ENCODE peak calls at places on chromosomes 16 and 17, in five cellular contexts. One of them, this sample, is unnamed.

GRCh38 chr17:41681776-41682175 is 6.9 kb upstream of the EIF1 start:
- DNase-seq in NCI-H345: no peak
- DNase-seq in esophagus squamous epithelium: no peak
- DNase-seq in activated naive CD8-positive, alpha-beta T cell treated with anti-CD3 and anti-CD28 coated beads for 36 hours: no peak
- DNase-seq in iris pigment epithelial cell: no peak
- DNase-seq in this sample: no peak

GRCh38 chr17:44906010-44906646 is 6.9 kb upstream of the EFTUD2 start:
- DNase-seq in NCI-H345: no peak
- DNase-seq in activated naive CD8-positive, alpha-beta T cell treated with anti-CD3 and anti-CD28 coated beads for 36 hours: no peak
- DNase-seq in iris pigment epithelial cell: peak
- DNase-seq in esophagus squamous epithelium: no peak
- DNase-seq in this sample: no peak

GRCh38 chr16:12425134-12425941 is 378.3 kb downstream of the CPPED1 start:
- DNase-seq in esophagus squamous epithelium: no peak
- DNase-seq in activated naive CD8-positive, alpha-beta T cell treated with anti-CD3 and anti-CD28 coated beads for 36 hours: no peak
- DNase-seq in iris pigment epithelial cell: no peak
- DNase-seq in NCI-H345: no peak
- DNase-seq in this sample: no peak

GRCh38 chr16:20911361-20911760 is 10.8 kb downstream of the LYRM1 start:
- DNase-seq in activated naive CD8-positive, alpha-beta T cell treated with anti-CD3 and anti-CD28 coated beads for 36 hours: peak
- DNase-seq in iris pigment epithelial cell: peak
- DNase-seq in esophagus squamous epithelium: no peak
- DNase-seq in NCI-H345: no peak
- DNase-seq in this sample: no peak

GRCh38 chr17:19269102-19269501 is 31.9 kb downstream of the EPN2 start:
- DNase-seq in iris pigment epithelial cell: no peak
- DNase-seq in NCI-H345: no peak
- DNase-seq in activated naive CD8-positive, alpha-beta T cell treated with anti-CD3 and anti-CD28 coated beads for 36 hours: no peak
- DNase-seq in esophagus squamous epithelium: no peak
- DNase-seq in this sample: no peak

GRCh38 chr17:43702636-43703035 is 40.9 kb upstream of the MEOX1 start:
- DNase-seq in iris pigment epithelial cell: peak
- DNase-seq in activated naive CD8-positive, alpha-beta T cell treated with anti-CD3 and anti-CD28 coated beads for 36 hours: peak
- DNase-seq in esophagus squamous epithelium: no peak
- DNase-seq in NCI-H345: peak
- DNase-seq in this sample: no peak

GRCh38 chr17:45031231-45032149 is 19.9 kb downstream of the DCAKD start:
- DNase-seq in iris pigment epithelial cell: no peak
- DNase-seq in esophagus squamous epithelium: no peak
- DNase-seq in activated naive CD8-positive, alpha-beta T cell treated with anti-CD3 and anti-CD28 coated beads for 36 hours: no peak
- DNase-seq in NCI-H345: no peak
- DNase-seq in this sample: no peak

GRCh38 chr17:71057448-71057847 is 888.1 kb downstream of the KCNJ2 start:
- DNase-seq in esophagus squamous epithelium: no peak
- DNase-seq in NCI-H345: no peak
- DNase-seq in iris pigment epithelial cell: no peak
- DNase-seq in activated naive CD8-positive, alpha-beta T cell treated with anti-CD3 and anti-CD28 coated beads for 36 hours: no peak
- DNase-seq in this sample: no peak

GRCh38 chr17:3893003-3893719 is at the start of gene CAMKK1:
- DNase-seq in esophagus squamous epithelium: no peak
- DNase-seq in activated naive CD8-positive, alpha-beta T cell treated with anti-CD3 and anti-CD28 coated beads for 36 hours: peak
- DNase-seq in iris pigment epithelial cell: peak
- DNase-seq in NCI-H345: peak
- DNase-seq in this sample: peak

GRCh38 chr16:4700997-4701743 is 7.8 kb downstream of the NUDT16L1 start:
- DNase-seq in activated naive CD8-positive, alpha-beta T cell treated with anti-CD3 and anti-CD28 coated beads for 36 hours: no peak
- DNase-seq in NCI-H345: no peak
- DNase-seq in iris pigment epithelial cell: no peak
- DNase-seq in esophagus squamous epithelium: no peak
- DNase-seq in this sample: no peak

GRCh38 chr17:16430650-16431049 is 15.3 kb downstream of the TRPV2 start:
- DNase-seq in esophagus squamous epithelium: no peak
- DNase-seq in activated naive CD8-positive, alpha-beta T cell treated with anti-CD3 and anti-CD28 coated beads for 36 hours: no peak
- DNase-seq in iris pigment epithelial cell: no peak
- DNase-seq in NCI-H345: no peak
- DNase-seq in this sample: no peak

GRCh38 chr16:62648256-62648655 is 612.0 kb upstream of the CDH8 start:
- DNase-seq in activated naive CD8-positive, alpha-beta T cell treated with anti-CD3 and anti-CD28 coated beads for 36 hours: no peak
- DNase-seq in esophagus squamous epithelium: no peak
- DNase-seq in NCI-H345: no peak
- DNase-seq in iris pigment epithelial cell: no peak
- DNase-seq in this sample: no peak

GRCh38 chr16:2829501-2830354 is at the start of gene ZG16B:
- DNase-seq in activated naive CD8-positive, alpha-beta T cell treated with anti-CD3 and anti-CD28 coated beads for 36 hours: no peak
- DNase-seq in esophagus squamous epithelium: no peak
- DNase-seq in NCI-H345: no peak
- DNase-seq in iris pigment epithelial cell: peak
- DNase-seq in this sample: no peak

GRCh38 chr16:66326995-66327513 is 39.4 kb upstream of the CDH5 start:
- DNase-seq in activated naive CD8-positive, alpha-beta T cell treated with anti-CD3 and anti-CD28 coated beads for 36 hours: no peak
- DNase-seq in iris pigment epithelial cell: no peak
- DNase-seq in NCI-H345: peak
- DNase-seq in esophagus squamous epithelium: no peak
- DNase-seq in this sample: no peak

GRCh38 chr16:720507-720989 is 398 bp upstream of the ANTKMT start:
- DNase-seq in activated naive CD8-positive, alpha-beta T cell treated with anti-CD3 and anti-CD28 coated beads for 36 hours: peak
- DNase-seq in iris pigment epithelial cell: peak
- DNase-seq in esophagus squamous epithelium: no peak
- DNase-seq in NCI-H345: peak
- DNase-seq in this sample: peak

GRCh38 chr16:52451971-52452421 is 94.9 kb downstream of the TOX3 start:
- DNase-seq in NCI-H345: no peak
- DNase-seq in esophagus squamous epithelium: no peak
- DNase-seq in iris pigment epithelial cell: no peak
- DNase-seq in activated naive CD8-positive, alpha-beta T cell treated with anti-CD3 and anti-CD28 coated beads for 36 hours: no peak
- DNase-seq in this sample: no peak

GRCh38 chr17:75270218-75270965 is 639 bp downstream of the MIF4GD start:
- DNase-seq in NCI-H345: peak
- DNase-seq in iris pigment epithelial cell: peak
- DNase-seq in esophagus squamous epithelium: no peak
- DNase-seq in activated naive CD8-positive, alpha-beta T cell treated with anti-CD3 and anti-CD28 coated beads for 36 hours: peak
- DNase-seq in this sample: peak

GRCh38 chr16:200388-200787 is 20.1 kb downstream of the HBQ1 start:
- DNase-seq in activated naive CD8-positive, alpha-beta T cell treated with anti-CD3 and anti-CD28 coated beads for 36 hours: no peak
- DNase-seq in iris pigment epithelial cell: peak
- DNase-seq in esophagus squamous epithelium: no peak
- DNase-seq in NCI-H345: no peak
- DNase-seq in this sample: no peak

GRCh38 chr16:84514874-84515835 is 10.7 kb upstream of the MEAK7 start:
- DNase-seq in NCI-H345: peak
- DNase-seq in iris pigment epithelial cell: no peak
- DNase-seq in esophagus squamous epithelium: peak
- DNase-seq in activated naive CD8-positive, alpha-beta T cell treated with anti-CD3 and anti-CD28 coated beads for 36 hours: peak
- DNase-seq in this sample: peak

GRCh38 chr16:50531359-50531758 is 16.8 kb upstream of the NKD1 start:
- DNase-seq in activated naive CD8-positive, alpha-beta T cell treated with anti-CD3 and anti-CD28 coated beads for 36 hours: no peak
- DNase-seq in iris pigment epithelial cell: no peak
- DNase-seq in esophagus squamous epithelium: no peak
- DNase-seq in NCI-H345: no peak
- DNase-seq in this sample: no peak

GRCh38 chr17:15323147-15323546 is 18.2 kb downstream of the TEKT3 start:
- DNase-seq in activated naive CD8-positive, alpha-beta T cell treated with anti-CD3 and anti-CD28 coated beads for 36 hours: no peak
- DNase-seq in NCI-H345: no peak
- DNase-seq in esophagus squamous epithelium: no peak
- DNase-seq in iris pigment epithelial cell: no peak
- DNase-seq in this sample: no peak

GRCh38 chr17:75872434-75873351 is 5.7 kb downstream of the TRIM47 start:
- DNase-seq in NCI-H345: peak
- DNase-seq in esophagus squamous epithelium: no peak
- DNase-seq in activated naive CD8-positive, alpha-beta T cell treated with anti-CD3 and anti-CD28 coated beads for 36 hours: peak
- DNase-seq in iris pigment epithelial cell: peak
- DNase-seq in this sample: no peak

GRCh38 chr17:18363021-18363941 is at the start of gene SHMT1:
- DNase-seq in iris pigment epithelial cell: peak
- DNase-seq in esophagus squamous epithelium: peak
- DNase-seq in NCI-H345: peak
- DNase-seq in activated naive CD8-positive, alpha-beta T cell treated with anti-CD3 and anti-CD28 coated beads for 36 hours: peak
- DNase-seq in this sample: peak

GRCh38 chr16:634996-635395 is 1.1 kb downstream of the METTL26 start:
- DNase-seq in NCI-H345: no peak
- DNase-seq in esophagus squamous epithelium: no peak
- DNase-seq in iris pigment epithelial cell: no peak
- DNase-seq in activated naive CD8-positive, alpha-beta T cell treated with anti-CD3 and anti-CD28 coated beads for 36 hours: no peak
- DNase-seq in this sample: peak

This sample was measured in GM20000.